ENCODE peak calls at places on chromosomes 6 and 20, in seven cellular contexts. W, D, K, Z, L, B and U are unnamed samples. For H3K36me3, the result is how much of the 10 kb centered on the place peaks cover.

GRCh38 chr20:57856658-57857057 is 146.8 kb upstream of the PMEPA1 start:
- DNase-seq in W (no peak), D (no peak), K (no peak), Z (no peak), L (no peak), B (no peak), U (no peak)

GRCh38 chr6:145964948-145965366 is 799 bp upstream of the SHPRH start:
- DNase-seq in W (no peak), D (no peak), K (no peak), Z (no peak), L (no peak), B (no peak), U (no peak)

GRCh38 chr6:116287668-116288282 is 8.0 kb upstream of the TSPYL1 start:
- DNase-seq in W (no peak), D (peak), K (no peak), Z (peak), L (no peak), B (no peak), U (no peak)

GRCh38 chr6:51562198-51562597 is 525.2 kb downstream of the PKHD1 start:
- DNase-seq in W (no peak), D (no peak), K (no peak), Z (no peak), L (no peak), B (no peak), U (no peak)

GRCh38 chr6:43943099-43943766 is 173.2 kb downstream of the VEGFA start:
- DNase-seq in W (no peak), D (no peak), K (no peak), Z (no peak), L (peak), B (no peak), U (peak)

GRCh38 chr6:169034523-169035167 is 219.0 kb downstream of the THBS2 start:
- DNase-seq in W (no peak), D (no peak), K (no peak), Z (no peak), L (no peak), B (no peak), U (no peak)

GRCh38 chr6:133218831-133219230 is 22.3 kb upstream of the EYA4 start:
- DNase-seq in W (no peak), D (no peak), K (no peak), Z (peak), L (no peak), B (no peak), U (no peak)

GRCh38 chr20:19945732-19946670 is 71.2 kb upstream of the NAA20 start:
- DNase-seq in W (peak), D (no peak), K (no peak), Z (no peak), L (no peak), B (no peak), U (no peak)

GRCh38 chr6:28895131-28895812 is 28.5 kb downstream of the TRIM27 start:
- DNase-seq in W (peak), D (peak), K (peak), Z (peak), L (peak), B (peak), U (peak)

GRCh38 chr6:56479381-56479780 is 163.3 kb downstream of the DST start:
- DNase-seq in W (no peak), D (no peak), K (no peak), Z (no peak), L (no peak), B (no peak), U (no peak)

GRCh38 chr6:56478202-56478601 is 164.5 kb downstream of the DST start:
- DNase-seq in W (no peak), D (no peak), K (no peak), Z (no peak), L (no peak), B (no peak), U (no peak)

GRCh38 chr6:56474531-56474930 is 168.2 kb downstream of the DST start:
- DNase-seq in W (no peak), D (no peak), K (no peak), Z (no peak), L (no peak), B (no peak), U (no peak)

GRCh38 chr6:56477241-56477640 is 165.4 kb downstream of the DST start:
- DNase-seq in W (no peak), D (no peak), K (no peak), Z (no peak), L (no peak), B (no peak), U (no peak)

GRCh38 chr6:56475736-56476457 is 166.8 kb downstream of the DST start:
- DNase-seq in W (no peak), D (no peak), K (peak), Z (no peak), L (no peak), B (no peak), U (peak)
- H3K36me3 ChIP-seq in W (half or more), D (under half), K (half or more), Z (under half), L (under half), B (under half), U (under half)

GRCh38 chr6:150964765-150965164 is 99.3 kb downstream of the MTHFD1L start:
- DNase-seq in W (no peak), D (no peak), K (no peak), Z (no peak), L (no peak), B (no peak), U (no peak)

GRCh38 chr6:150953860-150954259 is 88.4 kb downstream of the MTHFD1L start:
- DNase-seq in W (no peak), D (no peak), K (no peak), Z (no peak), L (no peak), B (no peak), U (no peak)

GRCh38 chr6:150962436-150962835 is 96.9 kb downstream of the MTHFD1L start:
- DNase-seq in W (no peak), D (no peak), K (no peak), Z (no peak), L (no peak), B (no peak), U (no peak)

DNA sequence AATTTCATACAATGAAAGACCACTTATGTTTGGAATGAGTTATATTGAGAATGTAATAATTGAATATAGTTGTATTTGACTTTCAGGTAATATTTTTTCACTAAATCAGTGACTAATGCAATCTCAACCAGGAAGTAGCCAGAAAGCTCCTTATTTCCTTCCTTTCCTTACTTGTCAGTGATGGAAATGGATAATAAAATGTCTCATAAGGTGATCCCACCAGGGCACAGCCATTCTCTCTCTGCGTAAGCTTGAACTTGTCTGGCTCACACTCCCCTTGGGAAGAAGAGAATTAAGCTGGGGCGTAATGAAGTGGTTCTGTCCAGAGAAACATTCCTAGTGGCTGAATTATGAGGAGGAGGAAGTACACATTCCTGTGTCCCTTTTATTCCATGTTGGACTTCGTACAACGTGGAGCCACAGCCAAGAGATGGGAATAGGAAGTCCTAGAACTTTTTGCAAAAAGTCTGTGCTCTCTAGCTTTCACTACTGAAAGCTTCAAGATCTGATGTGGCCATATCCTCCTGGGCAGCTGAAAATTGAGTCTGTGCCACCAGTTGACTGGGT is 93.7 kb downstream of the MTHFD1L start:
- DNase-seq in W (no peak), D (no peak), K (no peak), Z (no peak), L (no peak), B (no peak), U (no peak)
- H3K36me3 ChIP-seq in W (under half), D (half or more), K (under half), Z (under half), L (under half), B (under half), U (under half)

GRCh38 chr6:33271608-33272357 is at the start of the genes RPS18 and VPS52:
- DNase-seq in W (peak), D (peak), K (peak), Z (peak), L (peak), B (peak), U (peak)

GRCh38 chr6:33276581-33276863 is 401 bp upstream of the B3GALT4 start:
- DNase-seq in W (no peak), D (no peak), K (no peak), Z (no peak), L (no peak), B (no peak), U (no peak)

GRCh38 chr6:33272358-33273128 is 668 bp downstream of the RPS18 start:
- DNase-seq in W (no peak), D (peak), K (no peak), Z (peak), L (no peak), B (no peak), U (no peak)

GRCh38 chr6:33273129-33273923 is 1.5 kb downstream of the RPS18 start:
- DNase-seq in W (no peak), D (no peak), K (no peak), Z (no peak), L (peak), B (no peak), U (no peak)

GRCh38 chr6:33273924-33274902 is 2.3 kb downstream of the RPS18 start:
- DNase-seq in W (no peak), D (no peak), K (no peak), Z (no peak), L (peak), B (no peak), U (no peak)
- H3K36me3 ChIP-seq in W (under half), D (half or more), K (under half), Z (under half), L (under half), B (under half), U (under half)

GRCh38 chr20:48642105-48642880 is 185.5 kb downstream of the PREX1 start:
- DNase-seq in W (no peak), D (no peak), K (no peak), Z (no peak), L (no peak), B (no peak), U (peak)
- H3K36me3 ChIP-seq in W (half or more), D (under half), K (under half), Z (under half), L (under half), B (under half), U (under half)

GRCh38 chr6:8090650-8091049 is 11.7 kb downstream of the EEF1E1 start:
- DNase-seq in W (no peak), D (no peak), K (no peak), Z (no peak), L (no peak), B (no peak), U (no peak)

GRCh38 chr6:8086755-8087306 is 15.5 kb downstream of the EEF1E1 start:
- DNase-seq in W (no peak), D (no peak), K (no peak), Z (no peak), L (no peak), B (no peak), U (no peak)

GRCh38 chr6:8085053-8085511 is 17.3 kb downstream of the EEF1E1 start:
- DNase-seq in W (no peak), D (no peak), K (no peak), Z (peak), L (no peak), B (no peak), U (no peak)

GRCh38 chr6:8088886-8089285 is 13.5 kb downstream of the EEF1E1 start:
- DNase-seq in W (no peak), D (no peak), K (no peak), Z (no peak), L (no peak), B (no peak), U (no peak)

GRCh38 chr6:8087870-8088269 is 14.5 kb downstream of the EEF1E1 start:
- DNase-seq in W (no peak), D (no peak), K (no peak), Z (no peak), L (no peak), B (no peak), U (no peak)
- H3K36me3 ChIP-seq in W (half or more), D (half or more), K (under half), Z (under half), L (under half), B (under half), U (under half)

DNA sequence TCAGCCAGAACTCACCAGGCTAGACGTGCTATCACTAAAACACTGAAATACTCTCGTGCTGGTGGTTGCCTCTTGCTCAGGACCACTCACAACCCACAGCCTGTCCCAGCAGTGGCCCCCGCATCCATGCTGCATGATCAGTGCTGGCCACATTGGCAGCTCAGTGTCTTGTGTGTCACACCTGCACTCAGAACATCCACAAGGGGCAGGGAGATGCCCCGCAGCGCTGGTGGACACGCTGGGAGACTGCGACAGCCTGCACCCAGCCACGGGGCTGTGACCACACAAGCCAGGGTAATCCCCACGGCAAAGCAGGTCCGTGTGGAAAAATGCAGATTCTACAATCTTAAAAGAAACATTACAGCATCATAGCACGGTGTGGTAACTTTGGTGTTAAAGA is 23.9 kb upstream of the APMAP start:
- DNase-seq in W (no peak), D (no peak), K (no peak), Z (no peak), L (peak), B (no peak), U (no peak)
- H3K36me3 ChIP-seq in W (half or more), D (under half), K (under half), Z (under half), L (under half), B (under half), U (under half)

GRCh38 chr6:119326291-119327005 is 23.1 kb downstream of the MAN1A1 start:
- DNase-seq in W (no peak), D (no peak), K (no peak), Z (no peak), L (no peak), B (no peak), U (no peak)

GRCh38 chr6:119325559-119326240 is 23.9 kb downstream of the MAN1A1 start:
- DNase-seq in W (no peak), D (no peak), K (no peak), Z (no peak), L (no peak), B (no peak), U (no peak)

GRCh38 chr6:119328866-119329806 is 20.4 kb downstream of the MAN1A1 start:
- DNase-seq in W (no peak), D (no peak), K (no peak), Z (no peak), L (no peak), B (no peak), U (no peak)

GRCh38 chr6:119328254-119328653 is 21.3 kb downstream of the MAN1A1 start:
- DNase-seq in W (no peak), D (no peak), K (no peak), Z (no peak), L (no peak), B (no peak), U (no peak)

DNA sequence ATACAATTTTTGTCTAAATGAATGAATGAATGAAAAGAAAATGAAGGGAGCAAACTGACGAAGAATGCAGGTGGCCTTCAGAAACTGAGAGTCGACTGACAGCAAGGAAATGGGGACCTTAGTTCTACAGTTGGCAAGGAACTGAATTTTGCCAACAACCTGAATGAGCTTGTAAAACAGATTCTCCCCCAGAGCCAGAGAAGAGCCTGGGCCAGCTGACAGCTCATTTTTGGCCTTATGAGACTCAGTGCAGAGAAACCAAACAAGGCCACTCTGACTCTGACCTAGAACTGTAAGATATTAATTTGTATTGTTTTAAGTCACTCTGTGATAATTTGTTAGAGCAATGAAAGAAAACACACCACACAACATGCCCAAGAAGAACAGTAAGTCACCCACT is 21.8 kb downstream of the MAN1A1 start:
- DNase-seq in W (no peak), D (no peak), K (no peak), Z (no peak), L (no peak), B (no peak), U (no peak)
- H3K36me3 ChIP-seq in W (under half), D (half or more), K (under half), Z (under half), L (under half), B (under half), U (under half)

DNA sequence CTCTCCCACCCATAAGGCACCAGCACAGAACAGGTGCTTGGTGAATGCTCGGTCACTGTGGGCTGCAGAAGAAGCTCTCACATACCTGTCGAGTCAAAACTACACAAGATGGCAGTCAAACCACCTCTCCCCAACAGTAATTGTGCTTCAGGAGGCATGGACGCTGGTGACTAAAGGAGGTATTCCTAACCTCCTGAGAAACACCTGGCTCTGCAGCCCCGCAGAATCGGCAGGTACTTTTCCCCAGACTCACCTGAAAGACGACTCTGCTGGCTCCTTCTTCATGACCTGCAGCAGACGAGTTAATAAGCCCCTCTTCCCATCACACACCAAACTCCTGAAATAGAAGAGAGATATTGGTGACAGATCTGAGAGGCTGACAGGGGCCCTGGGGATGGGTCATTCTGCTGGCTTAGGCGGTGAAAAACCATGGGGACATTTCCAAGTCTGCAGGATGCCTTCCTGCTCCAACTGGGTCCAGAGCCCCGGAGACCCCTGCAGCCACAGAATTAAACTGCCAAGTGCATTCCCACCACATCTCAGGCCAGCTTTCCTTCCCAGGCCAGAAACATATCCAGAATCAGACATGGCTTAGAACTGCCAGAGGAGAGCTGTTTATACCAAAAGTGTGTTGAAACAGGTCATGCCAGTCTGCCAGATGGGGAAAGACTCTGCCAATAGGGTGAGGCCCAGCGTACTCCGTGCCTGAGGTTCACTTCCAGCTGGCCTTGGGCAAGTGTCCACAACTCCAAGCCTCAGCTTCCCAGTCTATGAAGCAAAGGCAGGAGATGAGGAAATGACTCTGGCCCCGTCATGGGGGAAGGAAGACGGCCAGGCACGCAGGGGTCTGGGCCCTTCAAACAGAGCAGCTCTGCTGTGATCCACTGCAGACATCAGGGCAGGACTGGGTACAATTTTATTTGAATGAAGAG is 53.0 kb downstream of the MYH7B start:
- DNase-seq in W (no peak), D (no peak), K (no peak), Z (no peak), L (peak), B (no peak), U (peak)
- H3K36me3 ChIP-seq in W (half or more), D (half or more), K (under half), Z (half or more), L (under half), B (under half), U (under half)

GRCh38 chr20:6495907-6496306 is 271.6 kb upstream of the BMP2 start:
- DNase-seq in W (no peak), D (no peak), K (no peak), Z (no peak), L (no peak), B (no peak), U (no peak)
- H3K36me3 ChIP-seq in W (under half), D (under half), K (under half), Z (under half), L (under half), B (under half), U (under half)

DNA sequence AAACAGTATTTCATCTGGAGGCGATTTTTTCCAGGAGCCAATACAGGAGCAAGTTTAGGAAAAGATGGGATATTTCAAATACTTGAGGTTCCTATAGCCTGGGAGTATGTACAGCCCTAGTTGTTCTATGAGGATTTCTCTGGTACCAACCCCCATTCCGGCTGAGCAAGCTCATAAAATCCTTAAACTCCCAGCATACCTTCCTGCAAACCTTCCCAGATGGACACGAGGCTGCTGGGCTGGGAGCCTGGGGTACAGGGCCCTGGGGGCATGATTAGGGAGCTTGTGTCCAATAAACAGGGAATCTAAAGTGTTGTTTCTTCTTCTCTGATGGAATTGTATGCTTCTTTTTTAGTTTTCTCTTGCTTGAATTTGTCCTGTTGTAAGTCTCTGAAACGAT is 1.5 kb downstream of the PRRC2A start:
- DNase-seq in W (no peak), D (no peak), K (no peak), Z (no peak), L (no peak), B (no peak), U (no peak)
- H3K36me3 ChIP-seq in W (under half), D (half or more), K (under half), Z (under half), L (under half), B (under half), U (under half)